ENCODE peak calls at places on chromosome 15, in four cellular contexts. A is cardiac muscle cell, C is upper lobe of left lung, S is breast epithelium. G is an unnamed sample.

GRCh38 chr15:85155360-85155759 is 173.7 kb downstream of the PDE8A start:
- DNase-seq in S (no peak), A (no peak), C (no peak), G (no peak)

GRCh38 chr15:58066042-58066867 is 744 bp upstream of the ALDH1A2 start:
- DNase-seq in S (peak; percentile 55), A (peak; percentile 82), C (peak; percentile 95), G (peak; percentile 78)

GRCh38 chr15:63050737-63051700 is 8.5 kb downstream of the TPM1 start:
- DNase-seq in A (no peak), S (no peak), C (no peak), G (no peak)

GRCh38 chr15:56683925-56684324 is 49.4 kb downstream of the ZNF280D start:
- DNase-seq in A (peak; percentile 1), C (no peak), S (no peak), G (no peak)

GRCh38 chr15:44028349-44028748 is 166.7 kb downstream of the FRMD5 start:
- DNase-seq in C (no peak), S (no peak), A (no peak), G (no peak)

GRCh38 chr15:101137312-101137940 is 114.4 kb downstream of the CHSY1 start:
- DNase-seq in S (no peak), C (no peak), A (no peak), G (no peak)

GRCh38 chr15:80932989-80933388 is 56.6 kb downstream of the MESD start:
- DNase-seq in S (no peak), A (no peak), C (no peak), G (no peak)

GRCh38 chr15:48981941-48982340 is 18.2 kb upstream of the SHC4 start:
- DNase-seq in S (no peak), A (no peak), C (no peak), G (no peak)

GRCh38 chr15:59436774-59437472 is 1.1 kb upstream of the FAM81A start:
- DNase-seq in S (no peak), A (peak; percentile 53), C (no peak), G (no peak)

GRCh38 chr15:38398134-38398533 is 55.8 kb upstream of the FAM98B start:
- DNase-seq in C (no peak), A (no peak), S (no peak), G (no peak)

GRCh38 chr15:59437473-59437776 is 561 bp upstream of the FAM81A start:
- DNase-seq in C (no peak), A (peak; percentile 12), S (no peak), G (no peak)

GRCh38 chr15:90706394-90707327 is 10.5 kb upstream of the BLM start:
- DNase-seq in A (no peak), S (no peak), C (no peak), G (no peak)

GRCh38 chr15:89143503-89144162 is 55.4 kb downstream of the ABHD2 start:
- DNase-seq in C (no peak), S (no peak), A (no peak), G (no peak)

GRCh38 chr15:98668566-98669308 is 20.4 kb downstream of the IGF1R start:
- DNase-seq in C (no peak), A (peak; percentile 74), S (no peak), G (no peak)

GRCh38 chr15:100284701-100285100 is 57.1 kb downstream of the ADAMTS17 start:
- DNase-seq in S (no peak), C (peak; percentile 84), A (no peak), G (no peak)

GRCh38 chr15:38247336-38247735 is 5.3 kb upstream of the SPRED1 start:
- DNase-seq in C (no peak), S (no peak), A (no peak), G (no peak)

GRCh38 chr15:84929795-84930371 is 45.4 kb downstream of the SLC28A1 start:
- DNase-seq in C (no peak), S (peak; percentile 81), A (peak; percentile 34), G (peak; percentile 68)

GRCh38 chr15:82810863-82811421 is 1.5 kb downstream of the WHAMM start:
- DNase-seq in C (no peak), A (no peak), S (no peak), G (no peak)

GRCh38 chr15:74781673-74782595 is at the start of gene CSK:
- DNase-seq in A (peak; percentile 84), S (no peak), C (peak; percentile 96), G (peak; percentile 66)

GRCh38 chr15:76460871-76461270 is 124.3 kb downstream of the ISL2 start:
- DNase-seq in A (no peak), C (no peak), S (no peak), G (no peak)

GRCh38 chr15:63504979-63505841 is 817 bp downstream of the USP3 start:
- DNase-seq in S (peak; percentile 68), A (peak; percentile 64), C (peak; percentile 93), G (peak; percentile 37)

GRCh38 chr15:26050979-26051378 is 187.9 kb upstream of the ATP10A start:
- DNase-seq in S (no peak), C (no peak), A (no peak), G (no peak)

GRCh38 chr15:57607570-57608000 is 15.9 kb downstream of the MYZAP start:
- DNase-seq in S (no peak), A (no peak), C (no peak), G (no peak)

GRCh38 chr15:55816017-55816416 is 73.1 kb upstream of the PRTG start:
- DNase-seq in A (no peak), C (no peak), S (no peak), G (no peak)

GRCh38 chr15:22253676-22254408 is 173.5 kb downstream of the OR4M2 start:
- DNase-seq in S (no peak), C (no peak), A (no peak), G (no peak)

GRCh38 chr15:30882861-30883433 is 20.8 kb upstream of the FAN1 start:
- DNase-seq in C (peak; percentile 70), S (no peak), A (no peak), G (no peak)

GRCh38 chr15:80615783-80616391 is 79.2 kb upstream of the ABHD17C start:
- DNase-seq in C (no peak), S (peak; percentile 82), A (no peak), G (peak; percentile 66)

GRCh38 chr15:57427367-57427821 is 51.1 kb downstream of the CGNL1 start:
- DNase-seq in C (no peak), S (no peak), A (peak; percentile 81), G (no peak)

GRCh38 chr15:68484696-68485400 is 52.9 kb upstream of the ITGA11 start:
- DNase-seq in C (peak; percentile 33), S (no peak), A (no peak), G (no peak)

GRCh38 chr15:75091814-75092213 is 68.4 kb downstream of the PPCDC start:
- DNase-seq in C (no peak), S (no peak), A (no peak), G (no peak)

GRCh38 chr15:51227967-51228783 is 110.2 kb downstream of the CYP19A1 start:
- DNase-seq in S (no peak), A (peak; percentile 16), C (no peak), G (no peak)

GRCh38 chr15:97736748-97737147 is 223.8 kb upstream of the ARRDC4 start:
- DNase-seq in C (no peak), A (no peak), S (no peak), G (no peak)

GRCh38 chr15:46091860-46092450 is 457.1 kb downstream of the SQOR start:
- DNase-seq in S (no peak), A (peak; percentile 53), C (peak; percentile 8), G (no peak)

GRCh38 chr15:78065284-78065872 is 12.1 kb downstream of the TBC1D2B start:
- DNase-seq in A (no peak), S (no peak), C (no peak), G (no peak)

GRCh38 chr15:89372069-89373033 is 37.7 kb upstream of the POLG start:
- DNase-seq in C (no peak), A (no peak), S (no peak), G (no peak)

GRCh38 chr15:81529444-81529950 is 155.5 kb upstream of the TMC3 start:
- DNase-seq in S (no peak), A (no peak), C (no peak), G (no peak)

GRCh38 chr15:66685638-66686150 is 16.3 kb upstream of the SMAD6 start:
- DNase-seq in A (no peak), S (no peak), C (no peak), G (no peak)
- TF ChIP-seq CTCF in A (peak; percentile 38), S (no peak), C (peak; percentile 8), G (peak; percentile 48)

GRCh38 chr15:86691091-86691490 is 611.4 kb downstream of the AGBL1 start:
- DNase-seq in C (no peak), A (peak; percentile 29), S (no peak), G (no peak)
- TF ChIP-seq CTCF in C (no peak), A (no peak), S (no peak), G (no peak)

GRCh38 chr15:72340366-72340765 is 20.4 kb upstream of the CELF6 start:
- DNase-seq in C (no peak), S (no peak), A (no peak), G (no peak)

GRCh38 chr15:72339777-72340177 is 19.8 kb upstream of the CELF6 start:
- DNase-seq in C (no peak), S (no peak), A (no peak), G (no peak)

GRCh38 chr15:72338148-72338547 is 18.2 kb upstream of the CELF6 start:
- DNase-seq in A (no peak), C (no peak), S (no peak), G (no peak)

GRCh38 chr15:72341361-72341760 is 21.4 kb upstream of the CELF6 start:
- DNase-seq in C (no peak), A (peak; percentile 63), S (no peak), G (no peak)

DNA sequence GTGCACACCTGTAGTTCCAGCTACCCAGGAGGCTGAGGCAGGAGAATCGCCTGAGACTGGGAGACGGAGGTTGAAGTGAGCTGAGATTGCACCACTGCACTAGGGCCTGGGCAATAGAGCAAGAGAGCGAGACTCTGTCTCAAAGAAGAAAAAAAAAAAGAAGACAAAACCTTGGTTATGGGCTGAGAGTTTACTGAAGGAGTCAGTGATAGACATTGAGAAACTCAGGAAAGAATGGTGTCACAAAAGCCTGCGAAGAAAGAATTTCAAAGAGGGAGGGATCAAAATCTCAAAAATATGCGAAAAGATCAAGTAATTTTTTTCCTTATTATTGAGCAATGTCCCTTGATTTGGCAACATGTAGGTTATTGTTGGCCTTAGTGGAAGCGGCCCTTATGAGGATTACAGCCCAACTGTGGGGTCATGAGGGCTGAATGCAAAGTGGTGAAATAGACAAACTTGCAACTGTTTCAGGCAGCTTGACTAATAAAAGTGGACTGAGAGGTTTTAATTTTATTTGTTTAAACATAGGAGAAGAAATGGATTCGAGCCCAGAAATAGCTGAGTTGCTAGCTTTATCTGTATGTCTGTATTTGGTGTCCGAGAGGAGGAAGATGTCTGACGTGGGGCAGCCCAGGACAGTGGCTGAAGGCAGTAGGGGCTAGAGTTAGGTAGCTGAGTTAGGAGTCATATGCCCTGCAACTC is 18.8 kb upstream of the CELF6 start:
- DNase-seq in A (no peak), C (no peak), S (no peak), G (no peak)
- TF ChIP-seq CTCF in A (no peak), C (no peak), S (no peak), G (no peak)

GRCh38 chr15:23472033-23472432 is 25.0 kb upstream of the GOLGA6L2 start:
- DNase-seq in C (no peak), S (no peak), A (no peak), G (no peak)

GRCh38 chr15:23472678-23473077 is 25.6 kb upstream of the GOLGA6L2 start:
- DNase-seq in C (no peak), A (no peak), S (no peak), G (no peak)

DNA sequence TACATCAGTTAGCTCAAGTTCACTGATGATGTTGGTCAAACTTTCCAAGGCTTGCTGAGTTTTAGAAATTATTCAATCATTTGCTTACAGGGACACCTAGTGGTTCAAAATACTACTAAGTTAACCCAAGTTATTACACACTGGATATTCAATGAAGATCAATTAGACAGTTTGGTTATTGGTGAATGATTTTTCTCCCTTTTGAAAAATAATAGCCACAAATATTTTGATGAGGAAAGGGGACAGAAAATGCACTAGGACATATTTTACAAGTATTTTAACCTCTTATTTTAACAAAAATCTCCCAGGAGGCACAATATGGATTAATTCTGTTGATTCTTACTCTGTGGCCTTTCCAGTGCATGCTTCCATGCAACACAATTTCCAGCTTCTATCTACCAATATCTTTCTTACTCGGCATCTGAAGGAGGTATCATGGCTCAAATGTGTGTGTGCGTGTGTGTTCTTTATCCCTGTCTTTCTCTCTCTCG is 20.1 kb upstream of the GOLGA6L2 start:
- DNase-seq in S (no peak), C (no peak), A (peak; percentile 34), G (no peak)
- TF ChIP-seq CTCF in S (peak; percentile 31), C (peak; percentile 54), A (peak; percentile 18), G (no peak)

G was measured in mesothelial cell of epicardium.